ENCODE peak calls at places on chromosomes 13 and 19, in eight cellular contexts. G, U, W, Z, Q, D, V and K are unnamed samples.

GRCh38 chr19:51020988-51021651 is 1.6 kb upstream of the KLK10 start:
- DNase-seq in V (no peak), Z (no peak), G (no peak), W (peak), D (peak), U (no peak), Q (peak), K (no peak)

GRCh38 chr19:48806518-48806817 is 4.4 kb downstream of the BCAT2 start:
- DNase-seq in V (no peak), G (no peak), W (no peak), Z (no peak), D (peak), U (no peak), Q (no peak), K (no peak)

GRCh38 chr13:33871207-33872004 is 53.5 kb downstream of the RFC3 start:
- DNase-seq in Q (no peak), W (no peak), G (no peak), D (no peak), U (no peak), V (no peak), Z (no peak), K (no peak)

GRCh38 chr13:96662036-96662435 is 332.2 kb downstream of the OXGR1 start:
- DNase-seq in D (no peak), Z (no peak), U (no peak), G (no peak), W (no peak), Q (no peak), V (no peak), K (no peak)

GRCh38 chr13:30257433-30258099 is 49.8 kb downstream of the KATNAL1 start:
- DNase-seq in G (no peak), V (no peak), W (peak), Z (no peak), Q (no peak), D (peak), U (no peak), K (no peak)

GRCh38 chr19:17172624-17173345 is 42.4 kb upstream of the USE1 start:
- DNase-seq in G (no peak), V (no peak), D (no peak), Q (no peak), Z (no peak), U (no peak), W (no peak), K (no peak)

GRCh38 chr13:33454844-33455256 is 169.3 kb upstream of the STARD13 start:
- DNase-seq in Z (no peak), D (peak), U (no peak), G (no peak), Q (no peak), V (no peak), W (peak), K (no peak)

GRCh38 chr19:3179739-3180293 is 1.2 kb downstream of the S1PR4 start:
- DNase-seq in D (no peak), Q (no peak), Z (no peak), W (no peak), U (no peak), V (no peak), G (no peak), K (peak)

GRCh38 chr13:106922384-106922783 is 354.4 kb upstream of the ARGLU1 start:
- DNase-seq in V (no peak), W (no peak), U (no peak), G (no peak), Q (no peak), D (no peak), Z (no peak), K (no peak)

GRCh38 chr19:51422053-51422448 is 4.6 kb upstream of the SIGLEC10 start:
- DNase-seq in Q (peak), U (peak), V (peak), G (peak), Z (peak), W (peak), D (peak), K (no peak)

GRCh38 chr19:460877-461609 is at the start of gene SHC2:
- DNase-seq in Q (no peak), D (no peak), Z (peak), G (peak), U (peak), V (peak), W (no peak), K (no peak)

GRCh38 chr19:20179946-20180345 is 12.9 kb downstream of the ZNF486 start:
- DNase-seq in Z (no peak), W (no peak), U (no peak), G (no peak), D (no peak), Q (no peak), V (no peak), K (no peak)

GRCh38 chr13:53260594-53260993 is 232.0 kb downstream of the OLFM4 start:
- DNase-seq in U (no peak), Q (no peak), Z (no peak), G (no peak), D (no peak), W (no peak), V (no peak), K (no peak)

GRCh38 chr13:95168191-95168590 is 133.1 kb downstream of the ABCC4 start:
- DNase-seq in D (no peak), V (no peak), G (no peak), Q (no peak), Z (no peak), W (no peak), U (no peak), K (no peak)

GRCh38 chr19:913080-913748 is at the start of gene R3HDM4:
- DNase-seq in U (peak), G (peak), D (no peak), W (no peak), V (peak), Q (peak), Z (peak), K (no peak)

GRCh38 chr13:71758823-71759222 is 108.2 kb downstream of the DACH1 start:
- DNase-seq in Q (peak), G (no peak), D (no peak), W (no peak), U (no peak), Z (no peak), V (no peak), K (no peak)

GRCh38 chr19:12938536-12939291 is at the start of gene CALR:
- DNase-seq in V (peak), G (no peak), D (no peak), W (no peak), Z (no peak), Q (peak), U (no peak), K (no peak)

GRCh38 chr19:54162241-54162805 is 2.8 kb upstream of the LENG1 start:
- DNase-seq in V (peak), D (peak), U (peak), Q (peak), G (peak), Z (peak), W (no peak), K (no peak)

GRCh38 chr13:102405499-102406079 is 3.7 kb upstream of the FGF14 start:
- DNase-seq in G (no peak), V (no peak), U (peak), Z (no peak), Q (no peak), W (peak), D (peak), K (no peak)

GRCh38 chr19:6021878-6022569 is 44.1 kb upstream of the RANBP3 start:
- DNase-seq in Q (peak), D (peak), U (peak), W (peak), Z (peak), G (peak), V (peak), K (peak)

GRCh38 chr13:95355491-95355890 is 54.2 kb upstream of the ABCC4 start:
- DNase-seq in V (no peak), G (no peak), W (peak), D (peak), Z (no peak), U (no peak), Q (no peak), K (no peak)

GRCh38 chr13:77457989-77458388 is 77.5 kb upstream of the SCEL start:
- DNase-seq in U (no peak), Q (no peak), Z (no peak), V (no peak), G (no peak), W (no peak), D (no peak), K (no peak)

GRCh38 chr19:4352701-4353121 is 9.3 kb downstream of the MPND start:
- DNase-seq in Q (peak), D (peak), V (no peak), U (peak), W (peak), Z (no peak), G (no peak), K (no peak)

GRCh38 chr19:47633996-47634395 is 25.1 kb downstream of the BICRA start:
- DNase-seq in G (no peak), D (no peak), W (no peak), V (no peak), Q (no peak), Z (no peak), U (no peak), K (no peak)

GRCh38 chr19:53541971-53542370 is 4.0 kb downstream of the ZNF331 start:
- DNase-seq in V (no peak), U (no peak), G (no peak), W (no peak), Z (no peak), Q (no peak), D (no peak), K (no peak)

GRCh38 chr13:104008571-104009435 is 942.6 kb upstream of the SLC10A2 start:
- DNase-seq in W (peak), V (no peak), D (peak), G (no peak), Q (peak), U (no peak), Z (no peak), K (no peak)

GRCh38 chr13:41054212-41054877 is 7.0 kb upstream of the WBP4 start:
- DNase-seq in Q (peak), D (peak), G (no peak), W (peak), U (no peak), Z (no peak), V (no peak), K (no peak)

GRCh38 chr13:101916108-101916757 is 463.8 kb downstream of the ITGBL1 start:
- DNase-seq in Z (peak), Q (peak), W (no peak), V (peak), G (no peak), U (no peak), D (peak), K (peak)

GRCh38 chr19:42693760-42694350 is 46.4 kb downstream of the PSG3 start:
- DNase-seq in Q (peak), G (no peak), Z (no peak), U (no peak), W (peak), D (peak), V (no peak), K (no peak)

GRCh38 chr19:57302020-57302465 is 18.2 kb upstream of the ZNF543 start:
- DNase-seq in D (peak), V (no peak), Q (peak), U (no peak), G (no peak), W (peak), Z (no peak), K (no peak)
- TF ChIP-seq CTCF in D (no peak), V (no peak), Q (no peak), U (no peak), G (no peak), W (no peak), Z (no peak), K (peak)

GRCh38 chr19:44738161-44738535 is 10.4 kb upstream of the BCL3 start:
- DNase-seq in W (no peak), D (no peak), Q (no peak), U (no peak), Z (no peak), G (no peak), V (no peak), K (no peak)

GRCh38 chr19:44738603-44739585 is 9.6 kb upstream of the BCL3 start:
- DNase-seq in U (no peak), V (no peak), W (no peak), G (no peak), D (no peak), Z (no peak), Q (no peak), K (no peak)

GRCh38 chr19:44741258-44741731 is 7.2 kb upstream of the BCL3 start:
- DNase-seq in Q (no peak), W (no peak), U (no peak), G (no peak), V (no peak), Z (no peak), D (no peak), K (no peak)

GRCh38 chr19:44741841-44742352 is 6.6 kb upstream of the BCL3 start:
- DNase-seq in G (peak), W (peak), Q (peak), Z (peak), U (no peak), D (peak), V (peak), K (no peak)

DNA sequence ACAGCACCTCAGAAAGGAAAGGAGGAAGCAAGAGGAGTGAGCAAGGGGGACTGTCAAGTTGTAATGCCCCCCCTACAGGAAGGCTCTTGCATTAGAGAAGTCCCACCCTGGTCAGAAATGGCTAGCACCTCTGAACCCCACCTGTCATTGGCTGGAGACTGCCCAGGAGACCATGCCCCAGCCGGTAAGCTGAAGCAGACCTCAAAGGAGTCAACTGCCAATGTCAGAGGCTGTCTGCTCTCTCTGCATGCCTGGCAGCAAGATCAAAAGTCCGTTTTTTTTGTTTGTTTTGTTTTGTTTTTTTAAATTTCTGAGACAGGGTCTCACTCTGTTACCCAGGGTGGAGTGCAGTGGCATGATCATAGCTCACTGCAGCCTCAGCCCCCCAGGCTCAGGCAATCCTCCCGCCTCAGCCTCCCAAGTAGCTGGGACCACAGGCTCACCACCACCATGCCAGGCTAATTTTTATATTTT is 8.1 kb upstream of the BCL3 start:
- DNase-seq in W (no peak), G (no peak), V (no peak), U (no peak), Z (no peak), Q (no peak), D (no peak), K (no peak)
- TF ChIP-seq CTCF in W (peak), G (no peak), V (no peak), U (peak), Z (no peak), Q (peak), D (peak), K (peak)

GRCh38 chr13:22175815-22176214 is 504.9 kb downstream of the FGF9 start:
- DNase-seq in Z (no peak), G (no peak), D (no peak), Q (no peak), V (no peak), U (no peak), W (no peak), K (no peak)
- TF ChIP-seq CTCF in Z (no peak), G (no peak), D (no peak), Q (no peak), V (no peak), U (no peak), W (no peak), K (no peak)

GRCh38 chr13:62119739-62120700 is 704.4 kb upstream of the PCDH20 start:
- DNase-seq in Q (no peak), G (no peak), U (no peak), V (no peak), D (peak), Z (no peak), W (peak), K (no peak)
- TF ChIP-seq CTCF in Q (peak), G (no peak), U (peak), V (no peak), D (peak), Z (peak), W (no peak), K (peak)

GRCh38 chr13:27288397-27288796 is 17.8 kb downstream of the RASL11A start:
- DNase-seq in Q (no peak), U (no peak), V (no peak), W (no peak), G (no peak), D (no peak), Z (no peak), K (no peak)

GRCh38 chr13:27280841-27281240 is 10.2 kb downstream of the RASL11A start:
- DNase-seq in Z (no peak), G (no peak), Q (no peak), V (no peak), U (no peak), D (no peak), W (no peak), K (no peak)

GRCh38 chr13:27280009-27280646 is 9.5 kb downstream of the RASL11A start:
- DNase-seq in Z (no peak), W (peak), V (no peak), U (no peak), G (no peak), Q (no peak), D (peak), K (no peak)

GRCh38 chr13:27281420-27281819 is 10.8 kb downstream of the RASL11A start:
- DNase-seq in U (no peak), G (no peak), D (no peak), V (no peak), W (no peak), Z (no peak), Q (no peak), K (no peak)

GRCh38 chr13:27283906-27284523 is 13.4 kb downstream of the RASL11A start:
- DNase-seq in G (no peak), W (no peak), U (no peak), D (no peak), Z (no peak), Q (no peak), V (no peak), K (no peak)
- TF ChIP-seq CTCF in G (no peak), W (peak), U (no peak), D (peak), Z (peak), Q (peak), V (peak), K (peak)

GRCh38 chr13:51262501-51263211 is 40.5 kb downstream of the FAM124A start:
- DNase-seq in G (no peak), D (no peak), W (no peak), Q (no peak), U (no peak), Z (no peak), V (no peak), K (no peak)
- TF ChIP-seq CTCF in G (no peak), D (peak), W (peak), Q (peak), U (peak), Z (peak), V (no peak), K (peak)

DNA sequence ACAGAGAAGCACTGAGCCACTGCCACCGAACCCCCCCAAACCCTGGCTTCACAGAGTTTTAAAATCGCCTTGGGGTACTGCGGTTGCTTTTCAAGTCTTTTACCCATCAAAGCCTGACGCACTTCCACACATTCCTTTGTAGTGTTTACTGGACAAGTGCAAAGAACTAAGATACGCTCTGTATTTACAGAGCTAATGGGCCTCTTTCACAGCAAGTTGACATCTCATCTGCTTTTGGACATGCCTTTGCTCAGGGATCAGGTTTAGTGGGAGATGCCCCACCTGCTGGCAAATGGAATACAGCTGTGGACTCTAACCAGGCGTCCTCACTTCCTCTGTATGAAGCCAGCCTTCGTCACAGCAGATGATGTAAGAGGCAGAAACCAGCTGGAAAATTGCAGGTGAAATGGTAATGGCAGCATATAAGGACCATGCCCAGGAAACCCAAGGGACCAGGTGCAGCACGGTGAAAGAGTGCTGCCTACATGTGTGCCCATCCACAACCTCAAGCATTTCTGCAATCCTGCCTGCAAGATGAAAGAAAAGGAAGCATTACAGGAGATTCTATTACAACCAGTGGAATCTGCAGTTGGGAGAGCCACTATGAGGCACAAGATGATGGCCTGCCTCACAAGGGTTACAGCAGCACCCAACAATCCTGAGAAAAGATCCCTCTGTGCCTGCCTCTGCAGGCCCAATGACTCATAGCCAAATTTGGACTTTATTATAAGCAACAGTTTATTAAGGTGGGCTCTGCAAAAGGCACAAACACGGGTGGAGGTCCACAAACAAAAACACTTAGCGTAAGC is 34.7 kb downstream of the BRD4 start:
- DNase-seq in V (no peak), Q (peak), U (no peak), G (no peak), Z (no peak), W (no peak), D (peak), K (peak)
- TF ChIP-seq CTCF in V (no peak), Q (peak), U (peak), G (no peak), Z (no peak), W (peak), D (peak), K (peak)

GRCh38 chr13:84917252-84917878 is 881.9 kb downstream of the SLITRK6 start:
- DNase-seq in V (no peak), W (peak), Z (no peak), Q (no peak), D (peak), G (no peak), U (no peak), K (no peak)
- TF ChIP-seq CTCF in V (no peak), W (no peak), Z (peak), Q (peak), D (peak), G (no peak), U (peak), K (peak)

GRCh38 chr19:8248348-8249328 is 39.5 kb downstream of the CERS4 start:
- DNase-seq in Q (no peak), G (no peak), U (no peak), Z (no peak), W (no peak), V (no peak), D (no peak), K (no peak)

GRCh38 chr19:8252922-8253589 is 43.9 kb downstream of the CERS4 start:
- DNase-seq in V (peak), U (peak), Z (peak), Q (peak), D (peak), W (peak), G (peak), K (no peak)

GRCh38 chr19:8250596-8250995 is 41.4 kb downstream of the CERS4 start:
- DNase-seq in U (no peak), Z (no peak), G (no peak), W (no peak), Q (no peak), D (no peak), V (no peak), K (no peak)

GRCh38 chr19:8253678-8254077 is 44.5 kb downstream of the CERS4 start:
- DNase-seq in U (no peak), W (no peak), Z (no peak), Q (no peak), V (no peak), D (no peak), G (no peak), K (no peak)

GRCh38 chr19:8251025-8251472 is 41.9 kb downstream of the CERS4 start:
- DNase-seq in W (peak), G (peak), Q (no peak), D (no peak), Z (peak), V (peak), U (no peak), K (no peak)
- TF ChIP-seq CTCF in W (no peak), G (no peak), Q (no peak), D (no peak), Z (peak), V (peak), U (no peak), K (no peak)

GRCh38 chr19:30406220-30406944 is 34.2 kb downstream of the ZNF536 start:
- DNase-seq in U (no peak), G (no peak), Q (peak), W (no peak), Z (peak), D (no peak), V (peak), K (no peak)
- TF ChIP-seq CTCF in U (peak), G (no peak), Q (peak), W (peak), Z (peak), D (no peak), V (peak), K (no peak)